ENCODE peak calls at places on chromosomes 16 and 17, in nine cellular contexts. U, M, Q, W, X, G, D, N and B are unnamed samples.
A peak's percentile ranks its signal among the peaks of the same experiment; 100 is the strongest.

GRCh38 chr17:39676198-39676819 is 8.1 kb downstream of the PNMT start:
- DNase-seq in U (peak; percentile 48), M (no peak), Q (peak; percentile 92), W (no peak), X (peak; percentile 78), G (no peak), D (peak; percentile 57), N (no peak), B (no peak)

GRCh38 chr16:55393976-55394375 is 70.0 kb downstream of the IRX6 start:
- DNase-seq in U (no peak), M (no peak), Q (no peak), W (no peak), X (no peak), G (no peak), D (no peak), N (no peak), B (no peak)

GRCh38 chr16:62755938-62756337 is 719.7 kb upstream of the CDH8 start:
- DNase-seq in U (no peak), M (no peak), Q (no peak), W (no peak), X (no peak), G (no peak), D (no peak), N (no peak), B (no peak)

GRCh38 chr17:49990921-49991320 is 4.1 kb downstream of the DLX3 start:
- DNase-seq in U (peak; percentile 15), M (no peak), Q (peak; percentile 40), W (no peak), X (no peak), G (peak; percentile 44), D (no peak), N (no peak), B (no peak)

GRCh38 chr17:59508999-59509398 is 56.4 kb upstream of the DHX40 start:
- DNase-seq in U (no peak), M (no peak), Q (no peak), W (no peak), X (no peak), G (no peak), D (no peak), N (no peak), B (no peak)

GRCh38 chr17:59798111-59798510 is 90.7 kb downstream of the VMP1 start:
- DNase-seq in U (no peak), M (no peak), Q (no peak), W (no peak), X (no peak), G (no peak), D (no peak), N (no peak), B (no peak)

GRCh38 chr16:57093845-57094564 is 1.6 kb downstream of the CPNE2 start:
- DNase-seq in U (peak; percentile 48), M (no peak), Q (peak; percentile 68), W (no peak), X (peak; percentile 65), G (no peak), D (no peak), N (no peak), B (no peak)

GRCh38 chr17:20223808-20224328 is 214.7 kb downstream of the SPECC1 start:
- DNase-seq in U (no peak), M (no peak), Q (no peak), W (no peak), X (no peak), G (no peak), D (no peak), N (no peak), B (no peak)

GRCh38 chr17:81194225-81194760 is 28.3 kb upstream of the AATK start:
- DNase-seq in U (no peak), M (no peak), Q (no peak), W (no peak), X (no peak), G (no peak), D (no peak), N (no peak), B (no peak)

GRCh38 chr17:45234641-45235040 is 13.0 kb downstream of the FMNL1 start:
- DNase-seq in U (no peak), M (no peak), Q (no peak), W (no peak), X (no peak), G (no peak), D (no peak), N (no peak), B (peak; percentile 59)

GRCh38 chr17:48047113-48047740 is 932 bp upstream of the NFE2L1 start:
- DNase-seq in U (no peak), M (no peak), Q (no peak), W (no peak), X (no peak), G (no peak), D (no peak), N (no peak), B (no peak)

GRCh38 chr16:81778861-81779539 is at the start of gene PLCG2:
- DNase-seq in U (peak; percentile 49), M (peak; percentile 19), Q (peak; percentile 92), W (peak; percentile 87), X (peak; percentile 93), G (peak; percentile 82), D (peak; percentile 74), N (no peak), B (peak; percentile 56)

GRCh38 chr17:2634361-2634960 is 41.0 kb downstream of the PAFAH1B1 start:
- DNase-seq in U (no peak), M (peak; percentile 25), Q (no peak), W (no peak), X (no peak), G (no peak), D (no peak), N (peak; percentile 96), B (no peak)

GRCh38 chr17:60390881-60391418 is 983 bp downstream of the USP32 start:
- DNase-seq in U (no peak), M (peak; percentile 24), Q (peak; percentile 52), W (peak; percentile 22), X (peak; percentile 47), G (no peak), D (peak; percentile 29), N (no peak), B (peak; percentile 58)

GRCh38 chr17:19239544-19239943 is 2.4 kb downstream of the EPN2 start:
- DNase-seq in U (peak; percentile 57), M (no peak), Q (no peak), W (no peak), X (no peak), G (no peak), D (no peak), N (no peak), B (no peak)

GRCh38 chr17:62303476-62303875 is 76.9 kb upstream of the EFCAB3 start:
- DNase-seq in U (no peak), M (no peak), Q (no peak), W (no peak), X (no peak), G (no peak), D (no peak), N (no peak), B (no peak)

DNA sequence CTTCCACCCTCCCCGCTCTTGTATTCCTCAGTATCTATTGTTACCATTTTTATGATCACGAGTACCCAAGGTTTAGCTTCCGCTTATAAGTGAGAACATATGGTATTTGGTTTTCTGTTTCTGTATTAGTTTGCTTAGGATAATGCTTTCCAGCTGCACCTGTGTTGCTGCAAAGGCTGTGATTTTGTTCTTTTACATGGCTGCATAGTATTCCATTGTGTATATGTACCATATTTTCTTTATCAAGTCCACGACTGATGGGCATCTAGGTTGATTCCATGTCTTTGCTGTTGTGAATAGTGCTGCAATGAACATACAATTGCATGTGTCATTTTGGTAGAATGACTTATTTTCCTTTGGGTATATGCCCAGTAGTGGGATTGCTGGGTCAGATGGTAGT is 79.7 kb upstream of the EFCAB3 start:
- DNase-seq in U (no peak), M (no peak), Q (no peak), W (no peak), X (no peak), G (no peak), D (no peak), N (no peak), B (no peak)
- H3K4me3 ChIP-seq in U (no peak overlapping the region), M (no peak overlapping the region), Q (no peak overlapping the region), W (no peak overlapping the region), X (no peak overlapping the region), G (no peak overlapping the region), D (no peak overlapping the region), N (no peak overlapping the region), B (no peak overlapping the region)

GRCh38 chr17:82194765-82195164 is 17.9 kb downstream of the CCDC57 start:
- DNase-seq in U (no peak), M (no peak), Q (no peak), W (no peak), X (no peak), G (no peak), D (no peak), N (no peak), B (no peak)
- H3K36me3 ChIP-seq in U (no peaks in the 10 kb centered on the region), M (peaks cover 30% of the 10 kb centered on the region), Q (peaks cover 8% of the 10 kb centered on the region), W (no peaks in the 10 kb centered on the region), X (no peaks in the 10 kb centered on the region), G (peaks cover 47% of the 10 kb centered on the region), D (peaks cover 4% of the 10 kb centered on the region), N (no peaks in the 10 kb centered on the region), B (peaks cover 38% of the 10 kb centered on the region)

GRCh38 chr16:27222499-27223225 is 19.3 kb downstream of the KDM8 start:
- DNase-seq in U (no peak), M (no peak), Q (no peak), W (no peak), X (no peak), G (no peak), D (no peak), N (no peak), B (no peak)
- H3K4me3 ChIP-seq in U (no peak overlapping the region), M (no peak overlapping the region), Q (no peak overlapping the region), W (no peak overlapping the region), X (no peak overlapping the region), G (no peak overlapping the region), D (no peak overlapping the region), N (no peak overlapping the region), B (no peak overlapping the region)

DNA sequence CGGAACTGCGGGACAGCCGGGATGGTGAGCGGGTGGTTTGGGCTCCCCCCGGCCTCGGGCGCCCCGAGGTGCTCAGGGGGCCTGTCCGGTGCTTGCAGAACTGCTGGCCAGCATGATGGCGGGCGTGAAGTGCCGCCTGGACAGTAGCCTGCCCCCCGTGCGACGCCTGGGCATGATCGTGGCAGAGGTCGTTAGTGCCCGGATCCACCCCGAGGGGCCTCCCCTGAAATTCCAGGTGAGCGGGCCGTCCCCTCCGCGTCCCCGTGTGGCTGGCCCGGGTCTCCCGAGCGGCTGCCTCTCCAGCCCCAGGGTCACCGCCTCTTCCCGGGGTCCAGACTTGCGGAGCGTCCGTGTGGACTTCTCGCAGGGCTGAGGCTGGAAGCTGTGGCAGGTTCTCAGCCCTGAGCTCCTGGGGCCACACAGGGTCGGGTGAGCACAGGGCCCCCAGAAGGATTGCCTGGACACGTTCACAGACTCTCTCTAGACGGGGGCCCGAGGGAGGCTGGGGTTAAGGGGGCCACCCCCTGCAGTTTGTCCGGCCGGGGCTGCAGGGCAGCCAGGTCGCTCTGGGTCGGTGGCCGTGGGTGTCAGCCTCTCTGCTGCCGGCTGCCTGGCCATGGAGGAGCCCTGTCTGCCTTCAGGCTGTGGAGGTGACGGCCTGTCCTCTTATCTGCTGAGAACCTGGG is 7.4 kb downstream of the TELO2 start:
- DNase-seq in U (no peak), M (no peak), Q (peak; percentile 69), W (no peak), X (no peak), G (no peak), D (no peak), N (no peak), B (no peak)
- H3K36me3 ChIP-seq in U (no peaks in the 10 kb centered on the region), M (peaks cover 35% of the 10 kb centered on the region), Q (peaks cover 3% of the 10 kb centered on the region), W (no peaks in the 10 kb centered on the region), X (no peaks in the 10 kb centered on the region), G (peaks cover 83% of the 10 kb centered on the region), D (peaks cover 11% of the 10 kb centered on the region), N (no peaks in the 10 kb centered on the region), B (peaks cover 67% of the 10 kb centered on the region)